ENCODE peak calls at places on chromosomes 7 and 10, in four cellular contexts. One of them, this sample, is unnamed.
A peak's percentile ranks its signal among the peaks of the same experiment; 100 is the strongest.

GRCh38 chr7:144656960-144657359 is 178.9 kb downstream of the TPK1 start:
- DNase-seq in ELR: no peak
- DNase-seq in stimulated activated CD4-positive, alpha-beta T cell treated with anti-CD3 and anti-CD28 coated beads, Interleukin-2, amount 100 ng/mL, for 48 hours: no peak
- DNase-seq in HFFc6: no peak
- DNase-seq in this sample: no peak

GRCh38 chr10:115879372-115879771 is 393.6 kb downstream of the GFRA1 start:
- DNase-seq in ELR: no peak
- DNase-seq in stimulated activated CD4-positive, alpha-beta T cell treated with anti-CD3 and anti-CD28 coated beads, Interleukin-2, amount 100 ng/mL, for 48 hours: no peak
- DNase-seq in HFFc6: no peak
- DNase-seq in this sample: no peak

GRCh38 chr10:82161264-82161663 is 286.3 kb downstream of the NRG3 start:
- DNase-seq in ELR: no peak
- DNase-seq in stimulated activated CD4-positive, alpha-beta T cell treated with anti-CD3 and anti-CD28 coated beads, Interleukin-2, amount 100 ng/mL, for 48 hours: no peak
- DNase-seq in HFFc6: no peak
- DNase-seq in this sample: no peak

GRCh38 chr7:47576031-47576908 is 5.6 kb downstream of the TNS3 start:
- DNase-seq in ELR: peak; percentile 59
- DNase-seq in stimulated activated CD4-positive, alpha-beta T cell treated with anti-CD3 and anti-CD28 coated beads, Interleukin-2, amount 100 ng/mL, for 48 hours: no peak
- DNase-seq in HFFc6: peak; percentile 31
- DNase-seq in this sample: no peak

GRCh38 chr10:15548331-15548730 is 171.4 kb downstream of the ITGA8 start:
- DNase-seq in ELR: no peak
- DNase-seq in stimulated activated CD4-positive, alpha-beta T cell treated with anti-CD3 and anti-CD28 coated beads, Interleukin-2, amount 100 ng/mL, for 48 hours: no peak
- DNase-seq in HFFc6: no peak
- DNase-seq in this sample: no peak

GRCh38 chr10:103188853-103189252 is 4.2 kb downstream of the NT5C2 start:
- DNase-seq in ELR: no peak
- DNase-seq in stimulated activated CD4-positive, alpha-beta T cell treated with anti-CD3 and anti-CD28 coated beads, Interleukin-2, amount 100 ng/mL, for 48 hours: no peak
- DNase-seq in HFFc6: no peak
- DNase-seq in this sample: no peak

GRCh38 chr10:101085846-101086245 is 24.1 kb downstream of the KAZALD1 start:
- DNase-seq in ELR: peak; percentile 38
- DNase-seq in stimulated activated CD4-positive, alpha-beta T cell treated with anti-CD3 and anti-CD28 coated beads, Interleukin-2, amount 100 ng/mL, for 48 hours: no peak
- DNase-seq in HFFc6: no peak
- DNase-seq in this sample: no peak

GRCh38 chr7:117665393-117665792 is 185.6 kb downstream of the CFTR start:
- DNase-seq in ELR: no peak
- DNase-seq in stimulated activated CD4-positive, alpha-beta T cell treated with anti-CD3 and anti-CD28 coated beads, Interleukin-2, amount 100 ng/mL, for 48 hours: no peak
- DNase-seq in HFFc6: no peak
- DNase-seq in this sample: no peak

GRCh38 chr7:50792342-50793114 is 9.8 kb upstream of the GRB10 start:
- DNase-seq in ELR: peak; percentile 62
- DNase-seq in stimulated activated CD4-positive, alpha-beta T cell treated with anti-CD3 and anti-CD28 coated beads, Interleukin-2, amount 100 ng/mL, for 48 hours: no peak
- DNase-seq in HFFc6: peak; percentile 19
- DNase-seq in this sample: peak; percentile 28

GRCh38 chr7:155733582-155734444 is 78.5 kb downstream of the SHH start:
- DNase-seq in ELR: no peak
- DNase-seq in stimulated activated CD4-positive, alpha-beta T cell treated with anti-CD3 and anti-CD28 coated beads, Interleukin-2, amount 100 ng/mL, for 48 hours: no peak
- DNase-seq in HFFc6: no peak
- DNase-seq in this sample: no peak

GRCh38 chr7:130695840-130696239 is 9.5 kb upstream of the TSGA13 start:
- DNase-seq in ELR: peak; percentile 66
- DNase-seq in stimulated activated CD4-positive, alpha-beta T cell treated with anti-CD3 and anti-CD28 coated beads, Interleukin-2, amount 100 ng/mL, for 48 hours: no peak
- DNase-seq in HFFc6: peak; percentile 58
- DNase-seq in this sample: peak; percentile 24

GRCh38 chr7:131844380-131844779 is 288.0 kb upstream of the PODXL start:
- DNase-seq in ELR: no peak
- DNase-seq in stimulated activated CD4-positive, alpha-beta T cell treated with anti-CD3 and anti-CD28 coated beads, Interleukin-2, amount 100 ng/mL, for 48 hours: no peak
- DNase-seq in HFFc6: no peak
- DNase-seq in this sample: no peak

GRCh38 chr10:86663046-86663345 is 5.3 kb upstream of the LDB3 start:
- DNase-seq in ELR: no peak
- DNase-seq in stimulated activated CD4-positive, alpha-beta T cell treated with anti-CD3 and anti-CD28 coated beads, Interleukin-2, amount 100 ng/mL, for 48 hours: no peak
- DNase-seq in HFFc6: no peak
- DNase-seq in this sample: no peak

GRCh38 chr10:29106287-29106686 is 182.6 kb upstream of the LYZL1 start:
- DNase-seq in ELR: no peak
- DNase-seq in stimulated activated CD4-positive, alpha-beta T cell treated with anti-CD3 and anti-CD28 coated beads, Interleukin-2, amount 100 ng/mL, for 48 hours: no peak
- DNase-seq in HFFc6: no peak
- DNase-seq in this sample: no peak

GRCh38 chr7:43956022-43956421 is 29.8 kb downstream of the UBE2D4 start:
- DNase-seq in ELR: no peak
- DNase-seq in stimulated activated CD4-positive, alpha-beta T cell treated with anti-CD3 and anti-CD28 coated beads, Interleukin-2, amount 100 ng/mL, for 48 hours: no peak
- DNase-seq in HFFc6: no peak
- DNase-seq in this sample: no peak